ENCODE peak calls at places on chromosomes 7 and 10, in five cellular contexts. J, X, L, U and Y are unnamed samples.

GRCh38 chr10:132506711-132507466 is 30.7 kb upstream of the INPP5A start:
- DNase-seq in L (no peak), X (no peak), U (no peak), J (peak; percentile 35), Y (no peak)

GRCh38 chr7:140050100-140050499 is 12.7 kb downstream of the PARP12 start:
- DNase-seq in L (no peak), X (no peak), U (no peak), J (no peak), Y (no peak)

GRCh38 chr7:118153551-118154177 is 30.3 kb upstream of the LSM8 start:
- DNase-seq in L (peak; percentile 42), U (no peak), J (peak; percentile 23), X (peak; percentile 9), Y (peak; percentile 13)

GRCh38 chr10:13950543-13950939 is 363.8 kb downstream of the PRPF18 start:
- DNase-seq in J (no peak), X (no peak), U (no peak), L (no peak), Y (no peak)

GRCh38 chr10:113739577-113739976 is 11.9 kb upstream of the PLEKHS1 start:
- DNase-seq in X (no peak), L (no peak), U (no peak), J (no peak), Y (no peak)

GRCh38 chr10:70132098-70133029 is at the start of gene AIFM2:
- DNase-seq in L (peak; percentile 37), U (peak; percentile 90), X (peak; percentile 88), J (peak; percentile 87), Y (peak; percentile 76)

GRCh38 chr7:116969371-116969902 is 16.1 kb downstream of the ST7 start:
- DNase-seq in L (no peak), J (no peak), U (no peak), X (no peak), Y (no peak)

GRCh38 chr7:101547022-101547915 is 81.8 kb downstream of the MYL10 start:
- DNase-seq in U (no peak), X (no peak), J (no peak), L (no peak), Y (no peak)

GRCh38 chr7:87574630-87575029 is 26.1 kb downstream of the ABCB1 start:
- DNase-seq in J (no peak), U (no peak), X (no peak), L (no peak), Y (no peak)

GRCh38 chr10:91197044-91197651 is 23.3 kb upstream of the PCGF5 start:
- DNase-seq in J (no peak), X (no peak), L (no peak), U (no peak), Y (no peak)

GRCh38 chr7:130865408-130866236 is 131.6 kb upstream of the KLF14 start:
- DNase-seq in L (peak; percentile 24), J (no peak), X (no peak), U (no peak), Y (peak; percentile 51)

GRCh38 chr7:155844019-155844453 is 31.8 kb upstream of the SHH start:
- DNase-seq in U (no peak), J (no peak), X (no peak), L (no peak), Y (peak; percentile 31)

GRCh38 chr10:6678211-6678803 is 98.2 kb upstream of the PRKCQ start:
- DNase-seq in J (peak; percentile 67), U (peak; percentile 27), X (peak; percentile 28), L (peak; percentile 53), Y (peak; percentile 64)

GRCh38 chr10:116667484-116667883 is 46.7 kb downstream of the PNLIPRP2 start:
- DNase-seq in L (no peak), U (no peak), X (no peak), J (no peak), Y (no peak)

GRCh38 chr7:84263106-84263505 is 68.5 kb upstream of the SEMA3A start:
- DNase-seq in L (no peak), X (no peak), U (no peak), J (no peak), Y (no peak)

GRCh38 chr10:126468876-126469643 is 80.8 kb upstream of the ADAM12 start:
- DNase-seq in J (no peak), L (no peak), X (no peak), U (no peak), Y (no peak)

GRCh38 chr10:124025638-124026336 is 67.6 kb downstream of the CHST15 start:
- DNase-seq in U (no peak), L (peak; percentile 21), J (no peak), X (peak; percentile 51), Y (no peak)
- TF ChIP-seq CTCF in U (peak; percentile 28), L (no peak), J (peak; percentile 31), X (peak; percentile 5), Y (peak; percentile 40)

GRCh38 chr7:128210590-128211570 is 30.2 kb upstream of the LEP start:
- DNase-seq in U (no peak), J (no peak), X (no peak), L (no peak), Y (no peak)

GRCh38 chr7:128207609-128208008 is 33.5 kb upstream of the LEP start:
- DNase-seq in X (no peak), J (no peak), L (no peak), U (no peak), Y (no peak)

GRCh38 chr7:128211626-128212025 is 29.5 kb upstream of the LEP start:
- DNase-seq in U (no peak), J (no peak), X (no peak), L (no peak), Y (no peak)

GRCh38 chr7:128209229-128210035 is 31.6 kb upstream of the LEP start:
- DNase-seq in L (peak; percentile 78), J (peak; percentile 80), X (peak; percentile 86), U (peak; percentile 58), Y (peak; percentile 74)

DNA sequence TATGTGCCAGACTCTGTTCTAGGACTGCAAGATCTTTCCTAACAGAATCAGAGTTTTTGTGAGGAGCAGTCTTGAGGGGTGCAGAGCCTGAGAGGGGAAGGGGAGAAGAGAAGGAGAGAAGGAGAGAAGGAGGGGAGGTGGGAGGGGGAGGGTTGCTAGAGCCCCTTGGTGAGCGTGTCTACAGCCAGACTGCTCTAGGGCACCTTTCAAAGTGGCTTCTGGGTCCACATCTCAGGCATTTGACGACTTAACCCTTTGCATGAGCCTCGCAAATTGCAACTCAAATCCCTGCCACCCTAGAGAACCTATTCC is 31.1 kb upstream of the LEP start:
- DNase-seq in U (no peak), L (no peak), X (no peak), J (no peak), Y (no peak)
- TF ChIP-seq CTCF in U (no peak), L (peak; percentile 22), X (no peak), J (no peak), Y (no peak)

DNA sequence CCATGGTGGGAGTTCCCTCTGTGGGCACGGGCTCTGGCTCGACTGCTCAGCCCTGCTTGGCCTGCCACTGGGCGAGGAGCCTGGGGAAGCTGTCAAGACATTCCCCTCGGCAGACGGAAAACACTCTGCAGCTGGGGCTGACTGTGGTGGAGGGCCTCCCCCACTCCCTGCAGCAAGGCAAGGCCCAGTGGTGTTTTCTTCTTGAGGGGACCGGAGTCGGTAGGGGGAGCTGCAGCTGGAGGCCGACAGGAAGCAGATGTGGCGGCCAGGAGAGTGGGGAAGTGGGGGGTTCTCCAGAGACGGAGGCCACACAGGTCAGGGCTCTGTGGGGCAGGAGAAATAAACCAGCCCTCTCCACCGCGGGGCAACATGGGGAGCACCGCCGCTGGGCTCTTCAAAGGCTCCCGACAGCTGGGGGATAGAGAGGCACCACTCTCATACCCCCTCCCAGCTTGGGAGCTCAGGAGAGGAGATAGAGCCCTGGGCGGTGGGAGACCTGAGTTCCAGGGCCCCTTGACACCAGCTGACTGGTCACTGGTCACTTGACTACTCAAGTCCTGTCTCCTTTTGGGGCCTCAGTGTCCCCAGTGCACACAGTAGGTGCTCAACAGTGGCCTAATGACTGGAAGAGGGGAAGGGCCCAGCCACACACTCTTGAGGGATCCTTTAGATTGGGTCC is 43.4 kb downstream of the PPIF start:
- DNase-seq in X (peak; percentile 58), L (no peak), U (peak; percentile 22), J (peak; percentile 22), Y (no peak)
- TF ChIP-seq CTCF in X (peak; percentile 24), L (no peak), U (no peak), J (no peak), Y (no peak)

GRCh38 chr10:124047427-124048157 is 45.8 kb downstream of the CHST15 start:
- DNase-seq in L (no peak), X (no peak), J (no peak), U (no peak), Y (no peak)
- TF ChIP-seq CTCF in L (no peak), X (no peak), J (no peak), U (no peak), Y (no peak)

GRCh38 chr10:112491144-112491543 is 44.1 kb downstream of the VTI1A start:
- DNase-seq in J (no peak), X (no peak), L (no peak), U (no peak), Y (no peak)

GRCh38 chr10:112492736-112493135 is 45.7 kb downstream of the VTI1A start:
- DNase-seq in X (no peak), L (no peak), J (no peak), U (no peak), Y (no peak)

GRCh38 chr10:112487964-112488363 is 40.9 kb downstream of the VTI1A start:
- DNase-seq in J (no peak), L (no peak), X (no peak), U (no peak), Y (no peak)

GRCh38 chr10:112490543-112490942 is 43.5 kb downstream of the VTI1A start:
- DNase-seq in L (no peak), U (no peak), X (no peak), J (no peak), Y (no peak)
- TF ChIP-seq CTCF in L (no peak), U (no peak), X (no peak), J (no peak), Y (no peak)

DNA sequence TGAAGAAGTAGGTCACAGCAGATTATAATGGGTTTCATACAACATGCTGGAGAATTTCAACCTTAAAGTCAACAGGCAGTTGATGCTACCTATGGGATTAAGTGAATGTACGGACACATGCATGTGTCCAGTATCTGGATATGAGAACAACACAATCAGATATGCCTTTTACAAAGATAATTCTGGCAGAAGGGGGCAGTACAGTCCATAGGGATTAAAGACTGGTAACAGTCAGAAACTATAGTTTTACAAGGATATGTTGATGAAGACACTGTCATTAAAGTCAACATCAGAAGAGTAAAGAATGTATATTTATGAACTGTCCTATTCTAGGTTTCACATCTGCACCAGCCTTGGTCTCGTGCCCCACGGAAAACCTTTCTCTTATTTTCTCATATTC is 41.5 kb downstream of the ANKMY2 start:
- DNase-seq in X (no peak), J (no peak), L (no peak), U (no peak), Y (no peak)
- TF ChIP-seq CTCF in X (no peak), J (peak; percentile 17), L (no peak), U (peak; percentile 6), Y (no peak)

GRCh38 chr7:1800876-1801275 is 130.8 kb downstream of the ELFN1 start:
- DNase-seq in L (no peak), U (no peak), X (no peak), J (no peak), Y (no peak)

GRCh38 chr7:1798191-1798590 is 128.1 kb downstream of the ELFN1 start:
- DNase-seq in X (no peak), L (no peak), J (no peak), U (no peak), Y (no peak)

GRCh38 chr7:1794888-1795542 is 124.9 kb downstream of the ELFN1 start:
- DNase-seq in U (no peak), X (no peak), L (no peak), J (no peak), Y (no peak)
- TF ChIP-seq CTCF in U (peak; percentile 18), X (no peak), L (no peak), J (no peak), Y (no peak)